ENCODE peak calls at places on chromosomes 12 and 14, in five cellular contexts. T is adrenal gland, O is right lobe of liver, N is A549, U is suprapubic skin. D is an unnamed sample.

GRCh38 chr12:124739953-124740561 is 123.6 kb downstream of the SCARB1 start:
- DNase-seq in T (no peak), O (no peak), N (peak; percentile 48), U (no peak), D (no peak)

GRCh38 chr12:50720501-50720900 is 43.4 kb upstream of the ATF1 start:
- DNase-seq in T (no peak), O (no peak), N (no peak), U (no peak), D (no peak)

GRCh38 chr12:115988193-115988592 is 289.3 kb downstream of the MED13L start:
- DNase-seq in T (no peak), O (no peak), N (no peak), U (no peak), D (no peak)

GRCh38 chr12:121789233-121789781 is 4.2 kb downstream of the RHOF start:
- DNase-seq in T (peak; percentile 17), O (no peak), N (no peak), U (peak; percentile 64), D (no peak)

GRCh38 chr14:73173092-73173735 is 36.9 kb downstream of the PSEN1 start:
- DNase-seq in T (no peak), O (no peak), N (peak; percentile 60), U (no peak), D (no peak)

GRCh38 chr12:4270016-4270669 is 3.4 kb upstream of the CCND2 start:
- DNase-seq in T (no peak), O (no peak), N (no peak), U (no peak), D (no peak)

GRCh38 chr12:74890237-74890599 is 319.4 kb downstream of the KCNC2 start:
- DNase-seq in T (peak; percentile 46), O (no peak), N (peak; percentile 79), U (no peak), D (peak; percentile 15)

GRCh38 chr12:57461326-57461903 is 1.8 kb downstream of the GLI1 start:
- DNase-seq in T (peak; percentile 52), O (no peak), N (peak; percentile 92), U (peak; percentile 85), D (peak; percentile 87)

GRCh38 chr12:50979369-50980052 is 27.2 kb downstream of the HIGD1C start:
- DNase-seq in T (no peak), O (no peak), N (no peak), U (no peak), D (no peak)

GRCh38 chr14:79352026-79352425 is 859.3 kb downstream of the DIO2 start:
- DNase-seq in T (no peak), O (no peak), N (no peak), U (no peak), D (no peak)

GRCh38 chr12:121791671-121792496 is 1.6 kb downstream of the RHOF start:
- DNase-seq in T (peak; percentile 30), O (peak; percentile 54), N (peak; percentile 85), U (peak; percentile 55), D (no peak)

GRCh38 chr12:132955094-132955932 is 793 bp downstream of the ZNF605 start:
- DNase-seq in T (peak; percentile 56), O (peak; percentile 58), N (peak; percentile 65), U (no peak), D (peak; percentile 34)

GRCh38 chr12:43964966-43965365 is 129.1 kb downstream of the TMEM117 start:
- DNase-seq in T (no peak), O (no peak), N (peak; percentile 4), U (no peak), D (no peak)

GRCh38 chr14:89702151-89702936 is 252.2 kb downstream of the EFCAB11 start:
- DNase-seq in T (no peak), O (no peak), N (no peak), U (peak; percentile 65), D (peak; percentile 54)

GRCh38 chr12:50517456-50518048 is 12.8 kb downstream of the DIP2B start:
- DNase-seq in T (no peak), O (no peak), N (peak; percentile 54), U (no peak), D (no peak)

GRCh38 chr14:47278233-47278842 is 397.1 kb downstream of the MDGA2 start:
- DNase-seq in T (peak; percentile 58), O (peak; percentile 52), N (peak; percentile 31), U (no peak), D (peak; percentile 80)

GRCh38 chr12:105741786-105742566 is 396.8 kb downstream of the NUAK1 start:
- DNase-seq in T (peak; percentile 25), O (no peak), N (no peak), U (no peak), D (no peak)

GRCh38 chr14:69056389-69056788 is 77.3 kb upstream of the ACTN1 start:
- DNase-seq in T (no peak), O (no peak), N (no peak), U (no peak), D (no peak)

GRCh38 chr12:68290126-68290525 is 36.7 kb upstream of the IL22 start:
- DNase-seq in T (no peak), O (no peak), N (no peak), U (no peak), D (no peak)

GRCh38 chr12:30437044-30437443 is 258.6 kb downstream of the IPO8 start:
- DNase-seq in T (no peak), O (no peak), N (no peak), U (no peak), D (no peak)

GRCh38 chr14:91127411-91127810 is 13.5 kb downstream of the DGLUCY start:
- DNase-seq in T (peak; percentile 47), O (peak; percentile 86), N (no peak), U (peak; percentile 75), D (peak; percentile 20)

GRCh38 chr14:76257842-76258397 is 106.2 kb downstream of the GPATCH2L start:
- DNase-seq in T (no peak), O (no peak), N (no peak), U (no peak), D (no peak)
- TF ChIP-seq POLR2A in T (no peak), O (no peak), N (no peak), U (no peak), D (no peak)

GRCh38 chr12:117699118-117699517 is 269.7 kb downstream of the KSR2 start:
- DNase-seq in T (no peak), O (no peak), N (no peak), U (no peak), D (no peak)
- H3K4me1 ChIP-seq in T (no peaks in the 10 kb centered on the region), O (no peaks in the 10 kb centered on the region), N (no peaks in the 10 kb centered on the region), U (no peaks in the 10 kb centered on the region), D (no peaks in the 10 kb centered on the region)

GRCh38 chr12:127306604-127307215 is 960.3 kb upstream of the TMEM132C start:
- DNase-seq in T (no peak), O (no peak), N (no peak), U (no peak), D (no peak)
- H3K4me3 ChIP-seq in T (no peak overlapping the region), O (no peak overlapping the region), N (no peak overlapping the region), U (no peak overlapping the region), D (no peak overlapping the region)

GRCh38 chr12:69348162-69348938 is at the start of gene LYZ:
- DNase-seq in T (no peak), O (no peak), N (no peak), U (no peak), D (no peak)
- TF ChIP-seq POLR2A in T (no peak), O (peak; percentile 39), N (no peak), U (no peak), D (no peak)

GRCh38 chr14:32087907-32088306 is 10.8 kb downstream of the ARHGAP5 start:
- DNase-seq in T (no peak), O (no peak), N (no peak), U (no peak), D (no peak)
- H3K4me1 ChIP-seq in T (peaks cover 12% of the 10 kb centered on the region), O (no peaks in the 10 kb centered on the region), N (peaks cover 68% of the 10 kb centered on the region), U (peaks cover 12% of the 10 kb centered on the region), D (peaks cover 2% of the 10 kb centered on the region)

GRCh38 chr12:461425-461824 is 1.7 kb downstream of the B4GALNT3 start:
- DNase-seq in T (peak; percentile 50), O (no peak), N (no peak), U (no peak), D (no peak)

GRCh38 chr12:457676-458075 is 2.1 kb upstream of the B4GALNT3 start:
- DNase-seq in T (peak; percentile 25), O (no peak), N (no peak), U (no peak), D (no peak)

GRCh38 chr12:460301-461230 is 827 bp downstream of the B4GALNT3 start:
- DNase-seq in T (peak; percentile 49), O (no peak), N (no peak), U (no peak), D (peak; percentile 43)

GRCh38 chr12:459430-460258 is at the start of gene B4GALNT3:
- DNase-seq in T (peak; percentile 82), O (peak; percentile 60), N (peak; percentile 32), U (no peak), D (peak; percentile 62)

DNA sequence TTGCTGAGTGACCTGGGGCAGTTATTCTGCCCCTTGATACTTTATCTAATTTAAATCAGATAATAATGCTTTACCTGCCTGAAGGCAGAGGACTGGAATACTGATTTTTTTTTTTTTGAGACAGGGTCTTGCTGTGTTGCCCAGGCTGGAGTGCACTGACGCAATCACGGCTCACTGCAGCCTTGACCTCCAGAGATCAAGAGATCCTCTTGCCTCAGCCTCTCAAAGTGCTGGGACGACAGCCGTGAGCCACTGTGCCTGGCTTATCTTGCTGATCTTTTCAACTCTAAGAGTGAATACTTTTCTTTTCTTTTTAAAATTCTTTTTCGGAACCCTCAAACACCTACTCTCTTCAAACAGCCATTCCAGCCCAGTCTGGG is 699 bp upstream of the B4GALNT3 start:
- DNase-seq in T (peak; percentile 64), O (no peak), N (no peak), U (no peak), D (no peak)
- H3K4me3 ChIP-seq in T (no peak overlapping the region), O (no peak overlapping the region), N (peak overlapping the region; percentile 77), U (peak overlapping the region; percentile 70), D (peak overlapping the region; percentile 54)

DNA sequence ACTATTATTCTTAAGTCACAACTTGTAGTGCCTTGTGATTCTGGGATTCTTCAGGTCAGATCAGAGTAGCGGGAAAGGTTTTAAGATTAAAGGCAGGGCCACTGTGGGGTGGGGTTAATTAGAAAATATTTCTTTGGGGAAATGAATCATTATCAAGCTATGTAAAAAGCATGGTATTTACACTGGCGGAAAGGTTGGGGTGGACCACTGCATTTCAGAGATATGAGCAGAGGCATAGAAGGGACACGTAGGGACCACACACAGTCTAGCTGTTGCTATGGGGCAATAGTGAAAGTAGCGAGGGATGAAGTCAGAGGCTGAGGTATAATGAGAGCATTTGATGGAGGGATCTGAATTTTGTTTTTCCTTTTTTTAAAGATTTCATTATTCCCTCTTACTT is 31.7 kb upstream of the KCNH3 start:
- DNase-seq in T (no peak), O (no peak), N (peak; percentile 93), U (no peak), D (no peak)
- TF ChIP-seq POLR2A in T (no peak), O (no peak), N (no peak), U (no peak), D (no peak)

DNA sequence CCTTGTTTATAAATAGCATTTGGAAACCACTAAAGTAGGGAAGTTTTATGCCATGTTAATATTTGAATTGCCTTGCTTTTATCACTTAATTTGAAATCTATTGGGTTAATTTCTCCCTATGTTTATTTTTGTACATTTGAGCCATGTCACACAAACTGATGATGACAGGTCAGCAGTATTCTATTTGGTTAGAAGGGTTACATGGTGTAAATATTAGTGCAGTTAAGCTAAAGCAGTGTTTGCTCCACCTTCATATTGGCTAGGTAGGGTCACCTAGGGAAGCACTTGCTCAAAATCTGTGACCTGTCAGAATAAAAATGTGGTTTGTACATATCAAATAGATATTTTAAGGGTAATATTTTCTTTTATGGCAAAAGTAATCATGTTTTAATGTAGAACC is 4.4 kb downstream of the RAN start:
- DNase-seq in T (no peak), O (no peak), N (no peak), U (no peak), D (no peak)
- H3K4me1 ChIP-seq in T (peaks cover 9% of the 10 kb centered on the region), O (no peaks in the 10 kb centered on the region), N (peaks cover 21% of the 10 kb centered on the region), U (peaks cover 19% of the 10 kb centered on the region), D (peaks cover 9% of the 10 kb centered on the region)